ENCODE peak calls at places on chromosomes 1 and 21, in seven cellular contexts. P, C, A, J, M, I and H are unnamed samples.

GRCh38 chr1:179493323-179493722 is 82.4 kb downstream of the NPHS2 start:
- DNase-seq in I (peak; percentile 3), C (no peak), A (no peak), M (no peak), P (no peak), J (no peak), H (no peak)

GRCh38 chr1:119108993-119109392 is 31.5 kb downstream of the WARS2 start:
- DNase-seq in M (no peak), P (no peak), A (no peak), I (no peak), C (no peak), J (no peak), H (no peak)

GRCh38 chr1:112417985-112418607 is 22.1 kb downstream of the CTTNBP2NL start:
- DNase-seq in C (no peak), P (no peak), J (no peak), I (peak; percentile 45), A (no peak), M (no peak), H (no peak)

GRCh38 chr1:30933874-30934252 is 25.3 kb upstream of the SDC3 start:
- DNase-seq in I (no peak), C (no peak), P (no peak), A (no peak), J (no peak), M (no peak), H (no peak)

GRCh38 chr1:13801711-13802486 is 101.9 kb downstream of the PRDM2 start:
- DNase-seq in I (no peak), C (no peak), M (no peak), J (no peak), A (no peak), P (no peak), H (no peak)

GRCh38 chr1:103250441-103250861 is 142.1 kb upstream of the COL11A1 start:
- DNase-seq in P (no peak), A (no peak), M (no peak), C (no peak), J (no peak), I (no peak), H (no peak)

GRCh38 chr1:174777262-174777661 is 222.5 kb upstream of the CACYBP start:
- DNase-seq in C (no peak), I (no peak), P (no peak), A (no peak), J (no peak), M (no peak), H (no peak)

GRCh38 chr1:40974945-40975344 is 4.6 kb upstream of the CTPS1 start:
- DNase-seq in P (no peak), C (no peak), I (no peak), A (no peak), M (no peak), J (no peak), H (no peak)

GRCh38 chr1:145962157-145963102 is 1.9 kb downstream of the ANKRD34A start:
- DNase-seq in M (no peak), I (no peak), J (no peak), A (peak; percentile 53), C (no peak), P (no peak), H (no peak)

GRCh38 chr21:27298465-27298864 is 331.6 kb upstream of the ADAMTS5 start:
- DNase-seq in I (no peak), A (no peak), P (no peak), M (no peak), C (no peak), J (no peak), H (no peak)

GRCh38 chr1:160945079-160945478 is 9.5 kb downstream of the ITLN2 start:
- DNase-seq in P (no peak), I (no peak), M (no peak), J (no peak), C (no peak), A (no peak), H (no peak)

GRCh38 chr1:219304227-219305226 is 130.8 kb downstream of the LYPLAL1 start:
- DNase-seq in J (no peak), M (no peak), P (no peak), C (no peak), I (peak; percentile 91), A (no peak), H (peak; percentile 66)

GRCh38 chr21:25963186-25963585 is 207.4 kb downstream of the APP start:
- DNase-seq in C (no peak), P (no peak), I (peak; percentile 54), M (no peak), A (no peak), J (no peak), H (no peak)

GRCh38 chr1:10714337-10715114 is 81.9 kb downstream of the CASZ1 start:
- DNase-seq in M (no peak), I (no peak), C (no peak), P (no peak), J (no peak), A (no peak), H (no peak)

GRCh38 chr1:237104096-237104495 is 62.1 kb downstream of the RYR2 start:
- DNase-seq in P (no peak), A (no peak), C (no peak), J (no peak), I (no peak), M (no peak), H (no peak)